ENCODE peak calls at places on chromosomes 12 and 14, in eight cellular contexts. I is CD8-positive, alpha-beta memory T cell; L is fibroblast of the aortic adventitia; D is tibial artery; E is adrenal gland; X is tibial nerve; T is epithelial cell of proximal tubule; U is iPS DF 6.9. K is an unnamed sample.
A peak's percentile ranks its signal among the peaks of the same experiment; 100 is the strongest.

GRCh38 chr12:79223761-79224160 is 359.2 kb downstream of the SYT1 start:
- DNase-seq in I (no peak), L (no peak), D (no peak), E (no peak), X (no peak), T (no peak), U (no peak), K (no peak)

GRCh38 chr12:29082522-29082921 is 66.6 kb upstream of the FAR2 start:
- DNase-seq in I (no peak), L (no peak), D (no peak), E (no peak), X (no peak), T (no peak), U (no peak), K (no peak)

GRCh38 chr12:3273409-3273853 is 196.3 kb downstream of the TSPAN9 start:
- DNase-seq in I (no peak), L (no peak), D (no peak), E (no peak), X (no peak), T (no peak), U (no peak), K (no peak)

GRCh38 chr12:83514372-83514771 is 827.7 kb downstream of the TMTC2 start:
- DNase-seq in I (no peak), L (no peak), D (no peak), E (no peak), X (no peak), T (no peak), U (no peak), K (no peak)

GRCh38 chr12:69929531-69929930 is 104.5 kb downstream of the MYRFL start:
- DNase-seq in I (no peak), L (peak; percentile 42), D (no peak), E (no peak), X (no peak), T (no peak), U (no peak), K (no peak)

GRCh38 chr12:54052745-54053624 is 650 bp upstream of the HOXC4 start:
- DNase-seq in I (peak; percentile 33), L (no peak), D (no peak), E (no peak), X (no peak), T (no peak), U (no peak), K (peak; percentile 61)

GRCh38 chr14:94476018-94476417 is at the start of gene SERPINA9:
- DNase-seq in I (no peak), L (no peak), D (no peak), E (no peak), X (no peak), T (no peak), U (no peak), K (no peak)

GRCh38 chr14:99688629-99689028 is 4.5 kb downstream of the CYP46A1 start:
- DNase-seq in I (no peak), L (no peak), D (no peak), E (no peak), X (no peak), T (no peak), U (no peak), K (no peak)

GRCh38 chr12:94841904-94842610 is 161.4 kb downstream of the NDUFA12 start:
- DNase-seq in I (no peak), L (no peak), D (no peak), E (no peak), X (no peak), T (no peak), U (no peak), K (no peak)

GRCh38 chr12:107457536-107457935 is 228.1 kb upstream of the PWP1 start:
- DNase-seq in I (no peak), L (no peak), D (no peak), E (no peak), X (no peak), T (no peak), U (no peak), K (no peak)

GRCh38 chr12:779745-780734 is 27.7 kb downstream of the WNK1 start:
- DNase-seq in I (no peak), L (peak; percentile 67), D (no peak), E (no peak), X (no peak), T (peak; percentile 78), U (no peak), K (no peak)

GRCh38 chr12:123714302-123714627 is 2.1 kb downstream of the ATP6V0A2 start:
- DNase-seq in I (no peak), L (no peak), D (no peak), E (no peak), X (no peak), T (no peak), U (no peak), K (no peak)

GRCh38 chr12:123712780-123713319 is 697 bp downstream of the ATP6V0A2 start:
- DNase-seq in I (no peak), L (peak; percentile 3), D (no peak), E (no peak), X (no peak), T (no peak), U (no peak), K (no peak)

GRCh38 chr12:123715151-123715676 is 3.1 kb downstream of the ATP6V0A2 start:
- DNase-seq in I (no peak), L (peak; percentile 6), D (no peak), E (no peak), X (no peak), T (no peak), U (no peak), K (no peak)

DNA sequence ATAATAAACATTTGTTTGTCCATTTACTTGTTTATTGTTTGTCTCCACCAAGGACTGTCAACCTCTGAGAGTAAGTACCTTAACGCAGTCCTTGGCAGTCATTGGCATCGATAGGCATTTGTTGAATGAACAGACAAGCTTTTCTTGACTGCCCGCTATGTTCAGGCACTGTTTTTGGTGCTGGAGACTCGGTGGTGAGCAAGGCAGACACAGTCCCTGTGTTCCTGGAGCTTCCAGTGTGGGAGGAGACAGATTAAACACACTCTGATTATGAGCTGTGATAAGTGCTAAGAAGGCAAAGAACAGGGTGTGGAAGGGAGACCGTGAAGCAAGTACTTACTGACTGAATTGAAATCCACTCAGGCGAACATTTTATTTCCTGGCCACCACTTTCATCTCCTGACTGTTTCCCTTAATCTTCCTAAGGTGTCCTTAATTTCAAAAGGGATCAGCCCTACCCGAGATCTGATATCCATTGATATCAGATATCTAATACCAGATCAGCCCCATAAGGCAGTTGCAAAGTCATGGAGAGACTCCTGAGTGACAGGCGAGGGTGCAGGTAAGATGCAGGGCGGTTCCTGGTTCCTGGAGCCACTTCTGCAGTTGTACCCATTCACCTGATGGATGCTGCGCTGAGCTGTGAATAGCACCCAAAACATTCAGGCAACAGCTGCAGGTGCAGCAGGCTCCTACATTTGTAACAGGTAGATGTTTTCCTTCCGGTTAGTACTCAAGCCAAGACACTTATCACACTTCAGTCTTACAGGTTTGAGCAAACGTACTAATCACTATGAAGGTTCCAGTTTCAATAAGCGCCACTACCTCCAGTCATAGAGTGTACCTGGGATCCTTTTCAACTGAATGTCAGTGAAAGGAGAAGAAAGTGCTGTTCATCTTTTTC is 1.5 kb downstream of the ATP6V0A2 start:
- DNase-seq in I (no peak), L (peak; percentile 25), D (no peak), E (no peak), X (no peak), T (no peak), U (no peak), K (no peak)
- H3K4me3 ChIP-seq in I (peak overlapping the region; percentile 87), L (peak overlapping the region; percentile 95), D (peak overlapping the region; percentile 100), E (no peak overlapping the region), X (peak overlapping the region; percentile 83), T (peak overlapping the region; percentile 86), U (no peak overlapping the region), K (peak overlapping the region; percentile 86)

DNA sequence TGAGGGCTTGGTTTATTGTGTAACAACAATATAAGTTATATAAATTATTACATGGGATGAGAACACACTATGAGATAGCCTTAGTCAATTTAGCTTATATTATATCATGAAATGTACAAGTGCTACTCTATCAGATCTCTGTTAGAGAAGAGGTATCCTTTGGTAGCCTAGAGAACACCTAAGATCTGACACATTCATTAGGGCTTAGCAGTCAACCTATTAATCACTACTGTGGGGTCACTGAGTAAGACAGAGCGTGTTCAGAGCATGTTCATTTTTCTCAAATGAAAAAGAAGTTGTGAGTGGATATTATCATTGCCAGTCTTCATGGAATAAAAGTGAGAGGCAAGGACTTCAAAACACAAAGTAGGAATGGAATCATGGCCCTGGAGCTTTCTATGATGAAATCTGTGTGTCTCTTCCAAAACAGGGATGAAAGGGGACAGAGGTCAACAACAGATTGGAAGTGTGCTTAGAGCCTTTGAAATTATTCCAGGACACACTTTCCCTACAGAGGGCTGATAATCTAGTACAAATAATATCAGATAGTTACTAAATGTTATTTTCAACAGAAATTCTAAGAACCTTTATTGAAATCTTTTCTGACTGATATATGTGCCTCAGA is 114.3 kb downstream of the SLC16A7 start:
- DNase-seq in I (no peak), L (no peak), D (no peak), E (no peak), X (no peak), T (no peak), U (no peak), K (no peak)
- H3K4me3 ChIP-seq in I (no peak overlapping the region), L (no peak overlapping the region), D (no peak overlapping the region), E (no peak overlapping the region), X (no peak overlapping the region), T (no peak overlapping the region), U (no peak overlapping the region), K (no peak overlapping the region)

DNA sequence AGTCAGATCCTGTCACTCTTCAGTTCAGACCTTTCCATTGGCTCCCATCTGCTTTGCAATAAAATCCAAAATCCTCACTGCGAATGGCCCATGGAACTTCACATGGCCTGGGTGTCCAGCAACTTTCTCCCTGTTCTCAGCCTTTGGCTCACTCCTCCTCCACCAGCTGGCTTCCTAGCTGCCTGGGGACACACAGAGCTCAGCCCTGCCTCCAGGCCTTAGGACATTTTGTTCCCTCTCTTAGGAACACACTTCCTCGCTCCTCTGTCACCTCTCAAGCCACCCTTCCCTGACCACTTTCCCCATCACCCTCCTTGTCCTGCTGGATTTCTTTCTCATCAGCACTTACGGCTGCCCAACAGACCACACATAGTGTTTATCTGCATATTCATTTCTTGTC is 419.6 kb downstream of the MED13L start:
- DNase-seq in I (no peak), L (no peak), D (no peak), E (no peak), X (no peak), T (no peak), U (no peak), K (no peak)
- H3K4me3 ChIP-seq in I (no peak overlapping the region), L (no peak overlapping the region), D (no peak overlapping the region), E (no peak overlapping the region), X (no peak overlapping the region), T (no peak overlapping the region), U (no peak overlapping the region), K (no peak overlapping the region)

GRCh38 chr14:24431569-24432258 is 2.0 kb downstream of the KHNYN start:
- DNase-seq in I (peak; percentile 84), L (peak; percentile 95), D (peak; percentile 92), E (peak; percentile 92), X (peak; percentile 90), T (no peak), U (peak; percentile 97), K (peak; percentile 93)
- H3K4me3 ChIP-seq in I (peak overlapping the region; percentile 82), L (peak overlapping the region; percentile 93), D (peak overlapping the region; percentile 64), E (no peak overlapping the region), X (peak overlapping the region; percentile 72), T (peak overlapping the region; percentile 83), U (no peak overlapping the region), K (no peak overlapping the region)

DNA sequence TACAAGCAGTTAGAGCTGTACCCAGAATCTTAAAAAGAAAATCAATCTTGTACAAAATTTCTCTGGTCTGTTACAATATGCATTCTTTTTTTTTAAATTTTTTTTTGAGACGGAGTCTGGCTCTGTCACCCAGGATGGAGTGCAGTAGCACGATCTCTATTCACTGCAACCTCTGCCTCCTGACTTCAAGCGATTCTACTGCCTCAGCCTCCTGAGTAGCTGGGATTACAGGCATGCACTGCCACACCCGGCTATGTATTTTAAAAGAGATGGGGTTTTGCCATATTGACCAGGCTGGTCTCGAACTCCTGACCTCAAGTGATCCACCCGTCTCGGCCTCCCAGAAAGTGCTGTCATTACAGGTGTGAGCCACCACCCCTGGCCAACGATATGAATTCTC is 4.1 kb downstream of the FBXO33 start:
- DNase-seq in I (no peak), L (no peak), D (no peak), E (no peak), X (no peak), T (no peak), U (no peak), K (no peak)
- H3K4me3 ChIP-seq in I (no peak overlapping the region), L (no peak overlapping the region), D (no peak overlapping the region), E (no peak overlapping the region), X (no peak overlapping the region), T (no peak overlapping the region), U (no peak overlapping the region), K (no peak overlapping the region)

K was measured in ovary.